ENCODE peak calls at places on chromosome 17, in five cellular contexts. One of them, this sample, is unnamed. For H3K36me3, the result is how much of the 10 kb centered on the place peaks cover.

GRCh38 chr17:18074566-18075272 is 13.0 kb upstream of the DRG2 start:
- DNase-seq in fibroblast of lung: no peak
- DNase-seq in right lobe of liver: no peak
- DNase-seq in SK-N-SH: peak
- DNase-seq in Panc1: no peak
- DNase-seq in this sample: no peak

GRCh38 chr17:73902416-73903181 is 258.4 kb upstream of the SDK2 start:
- DNase-seq in fibroblast of lung: no peak
- DNase-seq in right lobe of liver: no peak
- DNase-seq in SK-N-SH: no peak
- DNase-seq in Panc1: no peak
- DNase-seq in this sample: no peak

GRCh38 chr17:28326114-28326513 is 7.1 kb downstream of the TMEM97 start:
- DNase-seq in fibroblast of lung: no peak
- DNase-seq in right lobe of liver: peak
- DNase-seq in SK-N-SH: no peak
- DNase-seq in Panc1: no peak
- DNase-seq in this sample: peak

GRCh38 chr17:74190154-74190553 is 13.3 kb upstream of the RPL38 start:
- DNase-seq in fibroblast of lung: peak
- DNase-seq in right lobe of liver: no peak
- DNase-seq in SK-N-SH: peak
- DNase-seq in Panc1: no peak
- DNase-seq in this sample: no peak

GRCh38 chr17:75178453-75178852 is 4.3 kb downstream of the SUMO2 start:
- DNase-seq in fibroblast of lung: no peak
- DNase-seq in right lobe of liver: no peak
- DNase-seq in SK-N-SH: no peak
- DNase-seq in Panc1: no peak
- DNase-seq in this sample: no peak

GRCh38 chr17:77144227-77144626 is 3.5 kb downstream of the SEC14L1 start:
- DNase-seq in fibroblast of lung: no peak
- DNase-seq in right lobe of liver: no peak
- DNase-seq in SK-N-SH: no peak
- DNase-seq in Panc1: no peak
- DNase-seq in this sample: no peak

GRCh38 chr17:55672585-55673501 is 49.8 kb downstream of the TMEM100 start:
- DNase-seq in fibroblast of lung: peak
- DNase-seq in right lobe of liver: no peak
- DNase-seq in SK-N-SH: no peak
- DNase-seq in Panc1: no peak
- DNase-seq in this sample: no peak

GRCh38 chr17:41647038-41647813 is 22.9 kb upstream of the KRT17 start:
- DNase-seq in fibroblast of lung: no peak
- DNase-seq in right lobe of liver: no peak
- DNase-seq in SK-N-SH: no peak
- DNase-seq in Panc1: no peak
- DNase-seq in this sample: no peak

GRCh38 chr17:147796-148740 is 10.7 kb downstream of the SCGB1C2 start:
- DNase-seq in fibroblast of lung: no peak
- DNase-seq in right lobe of liver: peak
- DNase-seq in SK-N-SH: no peak
- DNase-seq in Panc1: no peak
- DNase-seq in this sample: peak

GRCh38 chr17:45584092-45585036 is 93.8 kb upstream of the PLEKHM1 start:
- DNase-seq in fibroblast of lung: peak
- DNase-seq in right lobe of liver: peak
- DNase-seq in SK-N-SH: peak
- DNase-seq in Panc1: no peak
- DNase-seq in this sample: peak

GRCh38 chr17:63701477-63702222 is 1.7 kb upstream of the LIMD2 start:
- DNase-seq in fibroblast of lung: no peak
- DNase-seq in right lobe of liver: no peak
- DNase-seq in SK-N-SH: no peak
- DNase-seq in Panc1: no peak
- DNase-seq in this sample: no peak

GRCh38 chr17:65074778-65075250 is 18.3 kb upstream of the GNA13 start:
- DNase-seq in fibroblast of lung: no peak
- DNase-seq in right lobe of liver: peak
- DNase-seq in SK-N-SH: peak
- DNase-seq in Panc1: no peak
- DNase-seq in this sample: no peak

GRCh38 chr17:5226940-5227878 is 7.5 kb downstream of the SCIMP start:
- DNase-seq in fibroblast of lung: no peak
- DNase-seq in right lobe of liver: no peak
- DNase-seq in SK-N-SH: no peak
- DNase-seq in Panc1: no peak
- DNase-seq in this sample: no peak

GRCh38 chr17:64692187-64692586 is 30.1 kb upstream of the SMURF2 start:
- DNase-seq in fibroblast of lung: no peak
- DNase-seq in right lobe of liver: no peak
- DNase-seq in SK-N-SH: no peak
- DNase-seq in Panc1: no peak
- DNase-seq in this sample: no peak

DNA sequence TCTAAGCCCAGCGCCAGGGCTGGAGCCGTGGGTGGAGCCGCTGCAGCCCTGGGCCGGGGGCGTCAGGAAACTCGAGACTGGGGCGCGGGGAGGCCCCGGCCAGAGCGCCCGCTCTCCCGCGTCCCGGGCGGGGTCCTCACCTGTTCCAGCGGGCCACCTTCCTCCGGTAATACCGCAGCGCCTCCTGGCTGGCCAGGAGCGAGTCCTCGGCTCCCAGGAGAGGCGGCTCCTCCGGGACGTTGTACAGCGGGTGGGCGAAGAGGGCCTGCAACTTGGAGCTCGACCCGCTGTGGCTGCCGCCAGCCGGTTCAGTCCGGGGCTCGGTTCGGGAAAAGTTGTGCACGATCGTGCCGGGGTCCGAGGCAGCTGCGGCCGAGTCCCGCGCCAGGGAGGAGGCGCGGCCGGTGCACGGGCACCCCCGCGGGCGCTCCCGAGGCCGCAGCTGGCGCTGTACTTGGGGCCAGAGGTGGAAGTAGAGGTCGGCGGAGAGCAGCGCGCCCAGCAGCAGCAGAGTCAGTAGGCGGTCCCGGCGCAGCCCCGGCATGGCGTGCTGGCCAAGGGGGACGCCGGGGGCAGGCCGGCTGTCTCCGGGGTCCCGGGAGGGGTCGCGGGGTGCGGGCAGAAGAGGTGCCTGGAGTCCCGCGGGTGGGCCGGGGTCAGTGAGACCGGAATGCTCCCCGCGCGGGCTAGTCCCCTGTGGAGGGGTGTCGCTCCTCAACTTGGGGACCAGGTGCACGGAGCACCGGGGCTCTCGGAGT is 865 bp downstream of the FAM20A start:
- DNase-seq in fibroblast of lung: no peak
- DNase-seq in right lobe of liver: peak
- DNase-seq in SK-N-SH: peak
- DNase-seq in Panc1: no peak
- DNase-seq in this sample: peak
- TF ChIP-seq CTCF in fibroblast of lung: peak
- TF ChIP-seq CTCF in right lobe of liver: peak
- TF ChIP-seq CTCF in SK-N-SH: no peak
- TF ChIP-seq CTCF in Panc1: peak
- TF ChIP-seq CTCF in this sample: peak

GRCh38 chr17:8225813-8226535 is 15.6 kb upstream of the AURKB start:
- DNase-seq in fibroblast of lung: peak
- DNase-seq in right lobe of liver: no peak
- DNase-seq in SK-N-SH: no peak
- DNase-seq in Panc1: peak
- DNase-seq in this sample: no peak
- H3K4me3 ChIP-seq in fibroblast of lung: peak
- H3K4me3 ChIP-seq in right lobe of liver: no peak
- H3K4me3 ChIP-seq in SK-N-SH: peak
- H3K4me3 ChIP-seq in Panc1: peak
- H3K4me3 ChIP-seq in this sample: no peak

GRCh38 chr17:57675427-57675826 is 69.7 kb downstream of the CCDC182 start:
- DNase-seq in fibroblast of lung: no peak
- DNase-seq in right lobe of liver: peak
- DNase-seq in SK-N-SH: no peak
- DNase-seq in Panc1: no peak
- DNase-seq in this sample: peak

GRCh38 chr17:57677858-57678257 is 67.2 kb downstream of the CCDC182 start:
- DNase-seq in fibroblast of lung: no peak
- DNase-seq in right lobe of liver: no peak
- DNase-seq in SK-N-SH: no peak
- DNase-seq in Panc1: no peak
- DNase-seq in this sample: no peak

GRCh38 chr17:57675988-57676387 is 69.1 kb downstream of the CCDC182 start:
- DNase-seq in fibroblast of lung: no peak
- DNase-seq in right lobe of liver: peak
- DNase-seq in SK-N-SH: no peak
- DNase-seq in Panc1: no peak
- DNase-seq in this sample: no peak

GRCh38 chr17:57677301-57677700 is 67.8 kb downstream of the CCDC182 start:
- DNase-seq in fibroblast of lung: no peak
- DNase-seq in right lobe of liver: no peak
- DNase-seq in SK-N-SH: no peak
- DNase-seq in Panc1: no peak
- DNase-seq in this sample: no peak

DNA sequence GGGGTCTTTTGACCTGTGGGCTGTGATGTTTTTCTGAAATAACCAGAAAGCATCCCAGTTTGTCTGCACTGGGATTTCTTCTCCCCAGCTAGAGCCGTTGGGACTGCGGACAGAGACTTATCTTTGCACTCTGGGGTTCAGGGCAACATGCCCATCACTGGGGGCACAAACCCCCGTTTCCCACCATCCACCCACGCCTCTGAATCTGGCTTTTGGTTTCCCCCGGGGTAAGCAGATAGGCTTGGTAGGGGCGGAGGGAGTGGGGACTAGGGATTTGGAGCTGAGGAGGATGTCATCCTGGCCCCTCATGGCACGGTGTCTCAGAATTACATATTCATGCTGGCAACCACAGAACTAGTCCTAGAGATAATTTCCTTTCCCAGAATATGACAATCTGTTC is 68.6 kb downstream of the CCDC182 start:
- DNase-seq in fibroblast of lung: no peak
- DNase-seq in right lobe of liver: no peak
- DNase-seq in SK-N-SH: no peak
- DNase-seq in Panc1: no peak
- DNase-seq in this sample: no peak
- H3K36me3 ChIP-seq in fibroblast of lung: under half
- H3K36me3 ChIP-seq in right lobe of liver: under half
- H3K36me3 ChIP-seq in SK-N-SH: under half
- H3K36me3 ChIP-seq in Panc1: under half
- H3K36me3 ChIP-seq in this sample: under half

GRCh38 chr17:72388765-72389473 is 268.1 kb downstream of the SOX9 start:
- DNase-seq in fibroblast of lung: peak
- DNase-seq in right lobe of liver: no peak
- DNase-seq in SK-N-SH: no peak
- DNase-seq in Panc1: no peak
- DNase-seq in this sample: peak
- TF ChIP-seq CTCF in fibroblast of lung: no peak
- TF ChIP-seq CTCF in right lobe of liver: no peak
- TF ChIP-seq CTCF in SK-N-SH: peak
- TF ChIP-seq CTCF in Panc1: no peak
- TF ChIP-seq CTCF in this sample: peak

GRCh38 chr17:43877451-43878155 is 29.7 kb downstream of the MPP2 start:
- DNase-seq in fibroblast of lung: no peak
- DNase-seq in right lobe of liver: no peak
- DNase-seq in SK-N-SH: no peak
- DNase-seq in Panc1: no peak
- DNase-seq in this sample: no peak
- H3K4me3 ChIP-seq in fibroblast of lung: no peak
- H3K4me3 ChIP-seq in right lobe of liver: no peak
- H3K4me3 ChIP-seq in SK-N-SH: no peak
- H3K4me3 ChIP-seq in Panc1: no peak
- H3K4me3 ChIP-seq in this sample: no peak

GRCh38 chr17:16639438-16639837 is 14.2 kb downstream of the ZNF624 start:
- DNase-seq in fibroblast of lung: no peak
- DNase-seq in right lobe of liver: no peak
- DNase-seq in SK-N-SH: no peak
- DNase-seq in Panc1: no peak
- DNase-seq in this sample: no peak
- H3K36me3 ChIP-seq in fibroblast of lung: under half
- H3K36me3 ChIP-seq in right lobe of liver: under half
- H3K36me3 ChIP-seq in SK-N-SH: under half
- H3K36me3 ChIP-seq in Panc1: under half
- H3K36me3 ChIP-seq in this sample: under half

GRCh38 chr17:10398352-10398751 is 23.4 kb downstream of the MYH8 start:
- DNase-seq in fibroblast of lung: no peak
- DNase-seq in right lobe of liver: no peak
- DNase-seq in SK-N-SH: no peak
- DNase-seq in Panc1: no peak
- DNase-seq in this sample: peak
- TF ChIP-seq CTCF in fibroblast of lung: no peak
- TF ChIP-seq CTCF in right lobe of liver: no peak
- TF ChIP-seq CTCF in SK-N-SH: peak
- TF ChIP-seq CTCF in Panc1: no peak
- TF ChIP-seq CTCF in this sample: peak

DNA sequence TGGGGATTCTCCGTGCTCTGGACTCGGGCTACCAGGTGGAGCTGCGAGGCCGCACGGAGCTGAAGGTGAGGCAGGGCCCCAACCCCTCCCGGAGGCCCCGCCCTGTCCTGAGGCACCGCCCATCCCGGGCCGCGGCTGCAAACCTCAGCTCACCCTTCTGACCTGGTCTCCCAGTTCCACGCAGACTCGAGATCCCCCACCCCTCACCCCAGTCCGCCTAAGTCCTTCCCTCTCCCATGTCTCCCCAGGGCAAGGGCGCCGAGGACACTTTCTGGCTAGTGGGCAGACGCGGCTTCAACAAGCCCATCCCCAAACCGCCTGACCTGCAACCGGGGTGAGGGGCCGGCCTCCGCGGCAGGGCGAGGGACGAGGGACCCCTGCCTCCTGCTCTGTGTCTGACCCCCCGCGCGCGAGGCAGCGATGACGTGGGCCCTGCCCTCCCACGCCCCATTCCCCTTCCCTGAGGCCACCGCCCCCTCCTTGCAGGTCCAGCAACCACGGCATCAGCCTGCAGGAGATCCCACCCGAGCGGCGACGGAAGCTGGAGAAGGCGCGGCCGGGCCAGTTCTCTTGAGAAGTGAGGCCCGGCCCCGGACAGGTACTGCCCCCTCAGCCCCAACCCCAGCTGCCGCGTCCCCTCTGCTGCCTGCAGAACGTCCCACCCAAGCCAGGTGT is 13.7 kb downstream of the GUCY2D start:
- DNase-seq in fibroblast of lung: peak
- DNase-seq in right lobe of liver: peak
- DNase-seq in SK-N-SH: peak
- DNase-seq in Panc1: no peak
- DNase-seq in this sample: peak
- H3K4me3 ChIP-seq in fibroblast of lung: peak
- H3K4me3 ChIP-seq in right lobe of liver: peak
- H3K4me3 ChIP-seq in SK-N-SH: peak
- H3K4me3 ChIP-seq in Panc1: peak
- H3K4me3 ChIP-seq in this sample: peak

DNA sequence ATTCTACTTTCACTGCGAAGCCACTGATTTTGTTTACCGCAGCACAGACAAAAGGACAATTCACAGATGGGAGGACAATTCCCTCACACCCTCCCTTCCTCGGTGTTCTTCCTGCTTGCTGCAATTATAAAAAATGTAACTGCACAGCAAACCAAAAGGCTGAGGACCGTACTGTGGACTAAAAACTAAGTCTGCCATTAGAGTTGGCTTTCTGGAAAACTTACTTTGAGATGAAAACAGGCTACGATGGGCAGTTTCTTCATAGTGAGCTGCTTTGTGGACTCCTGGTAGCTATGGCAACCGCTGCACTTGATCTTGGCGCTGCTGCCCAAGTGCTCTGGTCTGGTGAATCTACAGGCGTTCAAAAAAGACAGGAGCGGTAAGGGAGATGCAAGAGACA is 35.2 kb downstream of the USP22 start:
- DNase-seq in fibroblast of lung: no peak
- DNase-seq in right lobe of liver: no peak
- DNase-seq in SK-N-SH: no peak
- DNase-seq in Panc1: no peak
- DNase-seq in this sample: no peak
- H3K36me3 ChIP-seq in fibroblast of lung: under half
- H3K36me3 ChIP-seq in right lobe of liver: half or more
- H3K36me3 ChIP-seq in SK-N-SH: half or more
- H3K36me3 ChIP-seq in Panc1: under half
- H3K36me3 ChIP-seq in this sample: half or more